ENCODE peak calls at places on chromosome X, in nine cellular contexts. W is stomach, R is IMR-90, M is gastrocnemius medialis, G is thyroid gland, D is NB4, N is Peyer's patch, C is heart left ventricle, B is HepG2. A is an unnamed sample.

GRCh38 chrX:51476930-51477329 is 19.5 kb downstream of the NUDT11 start:
- DNase-seq in W (no peak), R (no peak), M (no peak), G (no peak), D (no peak), N (no peak), C (no peak), B (no peak), A (no peak)

GRCh38 chrX:147637190-147637589 is 274.5 kb upstream of the FMR1 start:
- DNase-seq in W (no peak), R (no peak), M (no peak), G (no peak), D (no peak), N (no peak), C (no peak), B (no peak), A (no peak)

GRCh38 chrX:147735364-147735763 is 176.4 kb upstream of the FMR1 start:
- DNase-seq in W (no peak), R (no peak), M (no peak), G (no peak), D (no peak), N (no peak), C (no peak), B (no peak), A (no peak)

GRCh38 chrX:122943918-122944317 is 240.2 kb upstream of the GRIA3 start:
- DNase-seq in W (no peak), R (no peak), M (no peak), G (no peak), D (no peak), N (no peak), C (no peak), B (no peak), A (no peak)

GRCh38 chrX:3326721-3327120 is 19.7 kb downstream of the MXRA5 start:
- DNase-seq in W (no peak), R (peak), M (no peak), G (no peak), D (peak), N (no peak), C (no peak), B (no peak), A (no peak)

GRCh38 chrX:40158036-40158706 is 60.4 kb upstream of the BCOR start:
- DNase-seq in W (no peak), R (peak), M (no peak), G (peak), D (peak), N (no peak), C (no peak), B (no peak), A (no peak)

GRCh38 chrX:123348468-123348867 is 164.4 kb downstream of the GRIA3 start:
- DNase-seq in W (no peak), R (no peak), M (no peak), G (no peak), D (no peak), N (no peak), C (no peak), B (no peak), A (no peak)

GRCh38 chrX:2769615-2770014 is 17.8 kb downstream of the XG start:
- DNase-seq in W (no peak), R (no peak), M (no peak), G (no peak), D (no peak), N (no peak), C (no peak), B (no peak), A (no peak)

GRCh38 chrX:49257846-49258748 is 6.4 kb downstream of the FOXP3 start:
- DNase-seq in W (no peak), R (no peak), M (no peak), G (no peak), D (no peak), N (peak), C (no peak), B (no peak), A (no peak)

GRCh38 chrX:94813541-94813940 is 1139.5 kb downstream of the FAM133A start:
- DNase-seq in W (no peak), R (no peak), M (no peak), G (no peak), D (no peak), N (no peak), C (no peak), B (no peak), A (no peak)

GRCh38 chrX:1507511-1508463 is 29.2 kb downstream of the P2RY8 start:
- DNase-seq in W (no peak), R (no peak), M (no peak), G (no peak), D (peak), N (peak), C (no peak), B (no peak), A (peak)

GRCh38 chrX:87402256-87402655 is 115.3 kb upstream of the KLHL4 start:
- DNase-seq in W (no peak), R (no peak), M (no peak), G (no peak), D (no peak), N (no peak), C (no peak), B (no peak), A (no peak)

GRCh38 chrX:134717698-134718328 is 59.5 kb upstream of the PLAC1 start:
- DNase-seq in W (no peak), R (peak), M (no peak), G (no peak), D (peak), N (no peak), C (no peak), B (no peak), A (no peak)

GRCh38 chrX:65035451-65035779 is 59.2 kb upstream of the ZC4H2 start:
- DNase-seq in W (peak), R (peak), M (no peak), G (peak), D (no peak), N (peak), C (peak), B (no peak), A (no peak)

GRCh38 chrX:71923516-71923915 is 12.9 kb downstream of the NHSL2 start:
- DNase-seq in W (no peak), R (no peak), M (no peak), G (no peak), D (no peak), N (no peak), C (no peak), B (no peak), A (no peak)

GRCh38 chrX:95145848-95146540 is 1472.0 kb downstream of the FAM133A start:
- DNase-seq in W (no peak), R (no peak), M (no peak), G (no peak), D (peak), N (no peak), C (no peak), B (no peak), A (no peak)

GRCh38 chrX:21606037-21606436 is 52.1 kb downstream of the KLHL34 start:
- DNase-seq in W (no peak), R (peak), M (no peak), G (no peak), D (no peak), N (no peak), C (no peak), B (no peak), A (no peak)

GRCh38 chrX:41167888-41168287 is 82.6 kb downstream of the USP9X start:
- DNase-seq in W (no peak), R (no peak), M (no peak), G (no peak), D (peak), N (no peak), C (no peak), B (no peak), A (no peak)

GRCh38 chrX:100745806-100746537 is 14.1 kb upstream of the SYTL4 start:
- DNase-seq in W (no peak), R (no peak), M (peak), G (peak), D (no peak), N (peak), C (no peak), B (no peak), A (no peak)

GRCh38 chrX:66005832-66006449 is 33.9 kb downstream of the VSIG4 start:
- DNase-seq in W (no peak), R (no peak), M (no peak), G (no peak), D (peak), N (no peak), C (no peak), B (no peak), A (no peak)

GRCh38 chrX:129653985-129654651 is 638 bp downstream of the APLN start:
- DNase-seq in W (peak), R (no peak), M (no peak), G (peak), D (peak), N (peak), C (peak), B (no peak), A (no peak)

GRCh38 chrX:150934453-150934852 is 36.0 kb upstream of the CD99L2 start:
- DNase-seq in W (no peak), R (peak), M (no peak), G (peak), D (no peak), N (no peak), C (no peak), B (no peak), A (no peak)

GRCh38 chrX:139559383-139560042 is 29.0 kb downstream of the F9 start:
- DNase-seq in W (peak), R (peak), M (no peak), G (peak), D (peak), N (no peak), C (peak), B (peak), A (no peak)

GRCh38 chrX:87571965-87572364 is 54.4 kb downstream of the KLHL4 start:
- DNase-seq in W (no peak), R (no peak), M (no peak), G (no peak), D (no peak), N (no peak), C (no peak), B (no peak), A (no peak)

GRCh38 chrX:153770606-153771175 is 6.6 kb downstream of the PLXNB3 start:
- DNase-seq in W (no peak), R (no peak), M (no peak), G (no peak), D (no peak), N (no peak), C (no peak), B (no peak), A (no peak)

GRCh38 chrX:46994096-46994495 is 81.9 kb downstream of the JADE3 start:
- DNase-seq in W (no peak), R (peak), M (no peak), G (no peak), D (no peak), N (no peak), C (no peak), B (no peak), A (no peak)

GRCh38 chrX:24150051-24150790 is 692 bp downstream of the ZFX start:
- DNase-seq in W (peak), R (peak), M (peak), G (peak), D (peak), N (peak), C (peak), B (peak), A (peak)

GRCh38 chrX:150763810-150764209 is 70.6 kb downstream of the MTMR1 start:
- DNase-seq in W (no peak), R (no peak), M (no peak), G (no peak), D (no peak), N (no peak), C (no peak), B (no peak), A (no peak)

GRCh38 chrX:26411045-26411444 is 195.1 kb downstream of the MAGEB5 start:
- DNase-seq in W (no peak), R (no peak), M (no peak), G (no peak), D (no peak), N (no peak), C (no peak), B (no peak), A (peak)

GRCh38 chrX:15679246-15679645 is 14.6 kb upstream of the CLTRN start:
- DNase-seq in W (no peak), R (no peak), M (no peak), G (no peak), D (no peak), N (no peak), C (no peak), B (no peak), A (no peak)

GRCh38 chrX:134671207-134671750 is 13.0 kb upstream of the PLAC1 start:
- DNase-seq in W (no peak), R (peak), M (no peak), G (no peak), D (peak), N (no peak), C (no peak), B (no peak), A (no peak)

GRCh38 chrX:96982159-96982558 is 98.5 kb downstream of the RPA4 start:
- DNase-seq in W (no peak), R (no peak), M (no peak), G (no peak), D (no peak), N (no peak), C (no peak), B (no peak), A (no peak)

GRCh38 chrX:24235084-24235710 is 78.7 kb downstream of the SUPT20HL2 start:
- DNase-seq in W (no peak), R (no peak), M (no peak), G (no peak), D (no peak), N (no peak), C (no peak), B (no peak), A (no peak)

GRCh38 chrX:38754102-38754790 is 47.0 kb upstream of the MID1IP1 start:
- DNase-seq in W (no peak), R (peak), M (peak), G (peak), D (peak), N (peak), C (no peak), B (peak), A (no peak)

GRCh38 chrX:39869846-39870601 is 227.7 kb downstream of the BCOR start:
- DNase-seq in W (no peak), R (peak), M (no peak), G (no peak), D (peak), N (peak), C (no peak), B (no peak), A (no peak)

GRCh38 chrX:101931494-101932248 is at the start of gene ZMAT1:
- DNase-seq in W (peak), R (peak), M (peak), G (peak), D (peak), N (peak), C (peak), B (peak), A (peak)
- TF ChIP-seq POLR2A in W (no peak), R (no peak), M (peak), G (peak), D (no peak), N (peak), C (peak), B (no peak), A (no peak)

GRCh38 chrX:17086317-17086716 is 139.9 kb downstream of the REPS2 start:
- DNase-seq in W (no peak), R (no peak), M (no peak), G (no peak), D (no peak), N (no peak), C (no peak), B (no peak), A (no peak)

GRCh38 chrX:17078031-17078730 is 131.7 kb downstream of the REPS2 start:
- DNase-seq in W (no peak), R (peak), M (no peak), G (no peak), D (no peak), N (no peak), C (no peak), B (no peak), A (no peak)

GRCh38 chrX:17081969-17082368 is 135.5 kb downstream of the REPS2 start:
- DNase-seq in W (no peak), R (no peak), M (no peak), G (no peak), D (no peak), N (no peak), C (no peak), B (no peak), A (no peak)

GRCh38 chrX:17081535-17081934 is 135.1 kb downstream of the REPS2 start:
- DNase-seq in W (no peak), R (no peak), M (no peak), G (no peak), D (no peak), N (no peak), C (no peak), B (no peak), A (no peak)

DNA sequence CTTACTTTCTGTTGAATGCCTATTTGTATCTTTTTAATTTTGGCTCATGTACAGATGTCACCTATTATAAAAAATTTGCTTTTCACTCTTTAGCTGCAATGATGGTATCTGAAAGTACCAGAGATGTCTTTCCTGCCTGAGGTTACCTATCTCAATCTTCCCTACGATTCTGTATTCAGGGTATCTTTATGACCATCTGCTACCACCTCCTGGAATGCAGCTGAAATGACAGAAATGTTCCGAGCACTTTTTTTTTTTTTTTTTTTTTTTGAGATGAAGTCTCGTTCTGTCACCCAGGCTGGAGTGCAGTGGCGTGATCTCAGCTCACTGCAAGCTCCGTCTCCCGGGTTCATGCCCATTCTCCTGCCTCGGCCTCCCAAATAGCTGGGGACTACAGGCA is 136.4 kb downstream of the REPS2 start:
- DNase-seq in W (no peak), R (no peak), M (no peak), G (no peak), D (peak), N (no peak), C (no peak), B (peak), A (no peak)
- TF ChIP-seq CTCF in W (no peak), R (no peak), M (no peak), G (no peak), D (peak), N (no peak), C (no peak), B (peak), A (no peak)

GRCh38 chrX:37609727-37610126 is 38.3 kb downstream of the LANCL3 start:
- DNase-seq in W (no peak), R (no peak), M (no peak), G (no peak), D (no peak), N (no peak), C (no peak), B (no peak), A (no peak)

GRCh38 chrX:37599735-37600134 is 28.3 kb downstream of the LANCL3 start:
- DNase-seq in W (peak), R (no peak), M (no peak), G (peak), D (no peak), N (no peak), C (no peak), B (no peak), A (no peak)

GRCh38 chrX:37608156-37608555 is 36.7 kb downstream of the LANCL3 start:
- DNase-seq in W (no peak), R (no peak), M (no peak), G (no peak), D (no peak), N (no peak), C (no peak), B (no peak), A (no peak)

DNA sequence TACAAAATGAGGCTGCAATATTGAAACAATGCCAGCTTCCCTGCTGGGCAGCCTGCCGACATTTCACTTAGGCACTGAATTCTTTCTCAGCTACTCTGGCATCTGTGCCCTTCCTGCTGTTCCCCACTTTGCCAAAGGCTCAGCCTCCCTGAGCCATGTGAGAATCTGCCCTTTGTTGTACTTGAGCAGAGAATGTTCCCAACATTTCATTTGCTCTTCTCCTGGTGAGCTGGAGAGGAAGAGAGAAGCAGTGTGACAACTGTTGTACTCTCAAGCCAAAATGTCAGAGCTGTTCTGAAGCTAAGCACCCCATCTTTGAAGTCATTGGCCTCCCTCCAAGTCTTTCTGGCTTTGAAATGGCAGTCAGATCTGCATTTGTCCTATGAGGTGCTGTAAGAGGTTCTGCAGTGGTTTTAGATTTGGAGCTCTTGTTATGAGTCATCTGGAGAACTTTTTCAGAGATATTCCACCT is 32.5 kb downstream of the LANCL3 start:
- DNase-seq in W (peak), R (no peak), M (no peak), G (peak), D (no peak), N (no peak), C (peak), B (no peak), A (no peak)
- H3K4me3 ChIP-seq in W (no peak), R (no peak), M (no peak), G (no peak), D (no peak), N (no peak), C (no peak), B (no peak), A (no peak)

GRCh38 chrX:53716328-53717088 is 30.0 kb upstream of the HUWE1 start:
- DNase-seq in W (no peak), R (peak), M (no peak), G (no peak), D (peak), N (peak), C (no peak), B (no peak), A (no peak)

GRCh38 chrX:53715336-53715924 is 28.9 kb upstream of the HUWE1 start:
- DNase-seq in W (no peak), R (no peak), M (no peak), G (no peak), D (no peak), N (no peak), C (no peak), B (no peak), A (no peak)

GRCh38 chrX:53713987-53714579 is 27.6 kb upstream of the HUWE1 start:
- DNase-seq in W (no peak), R (peak), M (no peak), G (no peak), D (peak), N (no peak), C (no peak), B (no peak), A (no peak)

GRCh38 chrX:53717205-53717604 is 30.7 kb upstream of the HUWE1 start:
- DNase-seq in W (no peak), R (no peak), M (no peak), G (no peak), D (no peak), N (no peak), C (no peak), B (no peak), A (no peak)

DNA sequence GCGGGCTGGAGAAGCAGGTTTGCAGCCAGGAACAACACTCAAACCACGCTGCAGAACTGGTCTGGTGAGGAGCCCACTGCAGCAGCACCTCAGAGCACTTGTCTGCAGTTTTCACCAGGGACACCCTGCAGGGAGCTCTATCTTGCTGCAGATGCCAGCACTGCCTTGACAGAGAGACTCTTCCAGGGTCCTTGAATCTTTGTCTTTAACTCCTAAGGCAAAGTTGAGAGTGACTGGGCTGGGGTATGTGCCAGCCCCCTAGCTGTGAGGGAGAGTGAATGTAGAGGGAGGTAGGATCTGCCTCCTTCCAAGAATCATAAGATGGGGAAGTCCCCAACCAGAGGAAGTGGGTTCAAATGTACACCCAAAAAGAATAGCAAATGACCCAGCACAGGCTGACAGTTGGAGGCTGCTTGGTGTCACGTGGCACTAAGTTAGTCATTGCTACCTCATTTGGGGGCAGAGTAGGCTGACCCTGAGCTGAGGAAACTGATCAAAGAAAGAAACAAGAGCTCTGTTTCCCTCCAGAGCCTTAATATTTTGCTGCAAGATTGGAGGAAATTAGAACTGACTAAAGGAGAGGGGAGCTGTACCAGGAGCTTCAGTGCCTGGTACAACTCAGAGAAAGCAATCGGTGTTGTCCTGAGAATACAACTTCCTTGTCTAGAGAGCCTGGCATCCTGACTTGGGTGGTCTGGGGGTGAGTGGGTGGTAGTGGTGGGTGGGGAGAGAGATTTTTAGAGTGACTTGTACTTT is 28.2 kb upstream of the HUWE1 start:
- DNase-seq in W (peak), R (peak), M (no peak), G (peak), D (peak), N (peak), C (no peak), B (no peak), A (peak)
- TF ChIP-seq POLR2A in W (no peak), R (no peak), M (no peak), G (no peak), D (no peak), N (no peak), C (no peak), B (no peak), A (no peak)